ENCODE peak calls at places on chromosome 1, in seven cellular contexts. One of them, this sample, is unnamed.

GRCh38 chr1:1462318-1462966 is 9.1 kb upstream of the ATAD3B start:
- DNase-seq in endothelial cell of umbilical vein: no peak
- DNase-seq in RWPE2: no peak
- DNase-seq in stomach: no peak
- DNase-seq in fibroblast of pulmonary artery: peak
- DNase-seq in fibroblast of lung: no peak
- DNase-seq in neural crest cell: no peak
- DNase-seq in this sample: peak

GRCh38 chr1:231507476-231508355 is 20.8 kb upstream of the TSNAX start:
- DNase-seq in stomach: no peak
- DNase-seq in fibroblast of lung: no peak
- DNase-seq in neural crest cell: no peak
- DNase-seq in fibroblast of pulmonary artery: no peak
- DNase-seq in RWPE2: no peak
- DNase-seq in endothelial cell of umbilical vein: no peak
- DNase-seq in this sample: no peak

GRCh38 chr1:19344372-19344810 is 32.3 kb downstream of the SLC66A1 start:
- DNase-seq in stomach: peak
- DNase-seq in RWPE2: no peak
- DNase-seq in fibroblast of lung: peak
- DNase-seq in neural crest cell: peak
- DNase-seq in fibroblast of pulmonary artery: peak
- DNase-seq in endothelial cell of umbilical vein: peak
- DNase-seq in this sample: peak

GRCh38 chr1:38025233-38025632 is 12.7 kb downstream of the UTP11 start:
- DNase-seq in stomach: no peak
- DNase-seq in fibroblast of pulmonary artery: no peak
- DNase-seq in endothelial cell of umbilical vein: no peak
- DNase-seq in neural crest cell: no peak
- DNase-seq in fibroblast of lung: no peak
- DNase-seq in RWPE2: no peak
- DNase-seq in this sample: no peak

GRCh38 chr1:209063816-209064664 is 519.5 kb upstream of the CAMK1G start:
- DNase-seq in fibroblast of pulmonary artery: no peak
- DNase-seq in RWPE2: no peak
- DNase-seq in fibroblast of lung: no peak
- DNase-seq in endothelial cell of umbilical vein: no peak
- DNase-seq in stomach: no peak
- DNase-seq in neural crest cell: no peak
- DNase-seq in this sample: no peak

GRCh38 chr1:160597705-160598104 is 18.4 kb upstream of the CD84 start:
- DNase-seq in fibroblast of lung: no peak
- DNase-seq in RWPE2: no peak
- DNase-seq in stomach: no peak
- DNase-seq in neural crest cell: no peak
- DNase-seq in endothelial cell of umbilical vein: no peak
- DNase-seq in fibroblast of pulmonary artery: no peak
- DNase-seq in this sample: no peak

GRCh38 chr1:62429581-62429980 is 7.3 kb upstream of the USP1 start:
- DNase-seq in endothelial cell of umbilical vein: no peak
- DNase-seq in RWPE2: no peak
- DNase-seq in fibroblast of lung: no peak
- DNase-seq in fibroblast of pulmonary artery: no peak
- DNase-seq in neural crest cell: no peak
- DNase-seq in stomach: no peak
- DNase-seq in this sample: no peak

GRCh38 chr1:17829579-17829978 is 74.4 kb downstream of the ACTL8 start:
- DNase-seq in fibroblast of lung: no peak
- DNase-seq in neural crest cell: no peak
- DNase-seq in fibroblast of pulmonary artery: no peak
- DNase-seq in RWPE2: no peak
- DNase-seq in stomach: no peak
- DNase-seq in endothelial cell of umbilical vein: no peak
- DNase-seq in this sample: no peak

GRCh38 chr1:176829261-176829976 is 335.1 kb downstream of the ASTN1 start:
- DNase-seq in fibroblast of lung: no peak
- DNase-seq in fibroblast of pulmonary artery: no peak
- DNase-seq in RWPE2: no peak
- DNase-seq in neural crest cell: no peak
- DNase-seq in stomach: no peak
- DNase-seq in endothelial cell of umbilical vein: no peak
- DNase-seq in this sample: no peak

GRCh38 chr1:84361796-84362195 is 36.5 kb upstream of the DNASE2B start:
- DNase-seq in RWPE2: no peak
- DNase-seq in fibroblast of pulmonary artery: no peak
- DNase-seq in neural crest cell: no peak
- DNase-seq in stomach: no peak
- DNase-seq in fibroblast of lung: no peak
- DNase-seq in endothelial cell of umbilical vein: no peak
- DNase-seq in this sample: no peak

GRCh38 chr1:190949932-190950331 is 472.3 kb upstream of the BRINP3 start:
- DNase-seq in stomach: no peak
- DNase-seq in endothelial cell of umbilical vein: no peak
- DNase-seq in fibroblast of pulmonary artery: peak
- DNase-seq in neural crest cell: no peak
- DNase-seq in fibroblast of lung: peak
- DNase-seq in RWPE2: no peak
- DNase-seq in this sample: no peak

GRCh38 chr1:29668761-29669487 is 432.6 kb downstream of the PTPRU start:
- DNase-seq in neural crest cell: no peak
- DNase-seq in fibroblast of lung: no peak
- DNase-seq in stomach: no peak
- DNase-seq in endothelial cell of umbilical vein: no peak
- DNase-seq in fibroblast of pulmonary artery: no peak
- DNase-seq in RWPE2: no peak
- DNase-seq in this sample: no peak

GRCh38 chr1:181604482-181604881 is 121.2 kb downstream of the CACNA1E start:
- DNase-seq in fibroblast of lung: no peak
- DNase-seq in endothelial cell of umbilical vein: no peak
- DNase-seq in stomach: no peak
- DNase-seq in RWPE2: no peak
- DNase-seq in neural crest cell: no peak
- DNase-seq in fibroblast of pulmonary artery: no peak
- DNase-seq in this sample: no peak

GRCh38 chr1:211541715-211542477 is 37.1 kb downstream of the SLC30A1 start:
- DNase-seq in neural crest cell: no peak
- DNase-seq in stomach: peak
- DNase-seq in fibroblast of lung: peak
- DNase-seq in endothelial cell of umbilical vein: peak
- DNase-seq in RWPE2: no peak
- DNase-seq in fibroblast of pulmonary artery: peak
- DNase-seq in this sample: no peak

GRCh38 chr1:2441746-2442145 is 29.4 kb upstream of the PEX10 start:
- DNase-seq in fibroblast of lung: no peak
- DNase-seq in RWPE2: no peak
- DNase-seq in neural crest cell: no peak
- DNase-seq in stomach: no peak
- DNase-seq in endothelial cell of umbilical vein: no peak
- DNase-seq in fibroblast of pulmonary artery: no peak
- DNase-seq in this sample: no peak

GRCh38 chr1:44417351-44418021 is 12.4 kb downstream of the RNF220 start:
- DNase-seq in endothelial cell of umbilical vein: peak
- DNase-seq in RWPE2: no peak
- DNase-seq in neural crest cell: peak
- DNase-seq in fibroblast of lung: no peak
- DNase-seq in fibroblast of pulmonary artery: peak
- DNase-seq in stomach: peak
- DNase-seq in this sample: peak

GRCh38 chr1:34175737-34176136 is 970 bp upstream of the C1orf94 start:
- DNase-seq in fibroblast of lung: no peak
- DNase-seq in stomach: no peak
- DNase-seq in endothelial cell of umbilical vein: no peak
- DNase-seq in RWPE2: no peak
- DNase-seq in fibroblast of pulmonary artery: no peak
- DNase-seq in neural crest cell: no peak
- DNase-seq in this sample: no peak

GRCh38 chr1:91817506-91817905 is 68.4 kb downstream of the TGFBR3 start:
- DNase-seq in endothelial cell of umbilical vein: no peak
- DNase-seq in stomach: no peak
- DNase-seq in fibroblast of lung: no peak
- DNase-seq in neural crest cell: no peak
- DNase-seq in fibroblast of pulmonary artery: no peak
- DNase-seq in RWPE2: no peak
- DNase-seq in this sample: no peak

GRCh38 chr1:90127288-90127953 is 132.5 kb downstream of the ZNF326 start:
- DNase-seq in stomach: no peak
- DNase-seq in endothelial cell of umbilical vein: no peak
- DNase-seq in fibroblast of pulmonary artery: no peak
- DNase-seq in fibroblast of lung: no peak
- DNase-seq in neural crest cell: no peak
- DNase-seq in RWPE2: no peak
- DNase-seq in this sample: no peak

GRCh38 chr1:181789395-181789794 is 272.1 kb downstream of the ZNF648 start:
- DNase-seq in RWPE2: no peak
- DNase-seq in fibroblast of pulmonary artery: no peak
- DNase-seq in fibroblast of lung: no peak
- DNase-seq in stomach: no peak
- DNase-seq in neural crest cell: no peak
- DNase-seq in endothelial cell of umbilical vein: no peak
- DNase-seq in this sample: no peak

DNA sequence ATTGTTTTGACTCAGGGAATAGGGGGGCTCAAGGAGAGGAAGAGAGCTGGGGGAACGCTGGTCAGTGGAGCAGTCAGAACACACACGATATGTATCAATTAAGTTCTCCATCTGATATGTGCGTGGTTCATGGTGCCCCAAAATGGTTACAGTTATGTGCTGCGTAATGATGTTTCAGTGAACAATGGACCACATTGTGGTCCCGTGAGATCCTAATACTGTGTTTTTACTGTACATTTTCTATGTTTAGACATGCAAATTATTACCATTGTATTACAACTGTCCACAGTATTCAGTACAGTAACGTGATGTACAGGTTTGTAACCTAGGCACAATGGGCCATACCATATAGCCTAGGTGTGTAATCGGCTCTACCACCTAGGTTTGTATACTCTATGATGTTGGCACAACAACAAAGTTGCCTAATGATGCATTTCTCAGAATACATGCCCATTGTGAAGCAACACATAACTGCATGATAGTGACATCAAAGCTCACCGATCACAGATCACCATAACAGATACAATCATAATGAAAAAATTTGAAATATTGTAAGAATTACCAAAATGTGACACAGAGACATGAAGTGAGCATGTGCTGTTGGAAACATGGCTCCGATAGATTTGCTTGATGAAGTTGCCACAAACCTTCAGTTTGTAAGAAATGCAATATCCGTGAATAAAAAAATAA is 14.7 kb upstream of the TMEM54 start:
- DNase-seq in neural crest cell: no peak
- DNase-seq in stomach: no peak
- DNase-seq in fibroblast of lung: no peak
- DNase-seq in endothelial cell of umbilical vein: no peak
- DNase-seq in fibroblast of pulmonary artery: no peak
- DNase-seq in RWPE2: no peak
- DNase-seq in this sample: no peak
- TF ChIP-seq CTCF in neural crest cell: no peak
- TF ChIP-seq CTCF in stomach: no peak
- TF ChIP-seq CTCF in fibroblast of lung: no peak
- TF ChIP-seq CTCF in endothelial cell of umbilical vein: no peak
- TF ChIP-seq CTCF in fibroblast of pulmonary artery: no peak
- TF ChIP-seq CTCF in RWPE2: no peak
- TF ChIP-seq CTCF in this sample: no peak

GRCh38 chr1:154186177-154186576 is 5.7 kb downstream of the TPM3 start:
- DNase-seq in stomach: peak
- DNase-seq in neural crest cell: peak
- DNase-seq in fibroblast of lung: peak
- DNase-seq in fibroblast of pulmonary artery: peak
- DNase-seq in RWPE2: no peak
- DNase-seq in endothelial cell of umbilical vein: peak
- DNase-seq in this sample: peak
- TF ChIP-seq CTCF in stomach: peak
- TF ChIP-seq CTCF in neural crest cell: peak
- TF ChIP-seq CTCF in fibroblast of lung: peak
- TF ChIP-seq CTCF in fibroblast of pulmonary artery: peak
- TF ChIP-seq CTCF in RWPE2: peak
- TF ChIP-seq CTCF in endothelial cell of umbilical vein: peak
- TF ChIP-seq CTCF in this sample: peak

GRCh38 chr1:99988210-99988765 is 18.5 kb downstream of the SLC35A3 start:
- DNase-seq in endothelial cell of umbilical vein: no peak
- DNase-seq in neural crest cell: no peak
- DNase-seq in fibroblast of pulmonary artery: no peak
- DNase-seq in stomach: no peak
- DNase-seq in fibroblast of lung: no peak
- DNase-seq in RWPE2: no peak
- DNase-seq in this sample: no peak

GRCh38 chr1:99994496-99994895 is 24.7 kb downstream of the SLC35A3 start:
- DNase-seq in neural crest cell: no peak
- DNase-seq in RWPE2: no peak
- DNase-seq in stomach: no peak
- DNase-seq in endothelial cell of umbilical vein: no peak
- DNase-seq in fibroblast of pulmonary artery: peak
- DNase-seq in fibroblast of lung: no peak
- DNase-seq in this sample: no peak

GRCh38 chr1:99993468-99993845 is 23.7 kb downstream of the SLC35A3 start:
- DNase-seq in RWPE2: no peak
- DNase-seq in fibroblast of lung: no peak
- DNase-seq in fibroblast of pulmonary artery: no peak
- DNase-seq in neural crest cell: no peak
- DNase-seq in endothelial cell of umbilical vein: no peak
- DNase-seq in stomach: no peak
- DNase-seq in this sample: no peak

GRCh38 chr1:99992760-99993467 is 23.1 kb downstream of the SLC35A3 start:
- DNase-seq in fibroblast of lung: no peak
- DNase-seq in endothelial cell of umbilical vein: no peak
- DNase-seq in RWPE2: no peak
- DNase-seq in neural crest cell: no peak
- DNase-seq in fibroblast of pulmonary artery: no peak
- DNase-seq in stomach: no peak
- DNase-seq in this sample: no peak

GRCh38 chr1:99992044-99992722 is 22.4 kb downstream of the SLC35A3 start:
- DNase-seq in RWPE2: no peak
- DNase-seq in fibroblast of pulmonary artery: no peak
- DNase-seq in stomach: no peak
- DNase-seq in fibroblast of lung: no peak
- DNase-seq in endothelial cell of umbilical vein: no peak
- DNase-seq in neural crest cell: no peak
- DNase-seq in this sample: no peak
- TF ChIP-seq CTCF in RWPE2: no peak
- TF ChIP-seq CTCF in fibroblast of pulmonary artery: no peak
- TF ChIP-seq CTCF in stomach: no peak
- TF ChIP-seq CTCF in fibroblast of lung: no peak
- TF ChIP-seq CTCF in endothelial cell of umbilical vein: no peak
- TF ChIP-seq CTCF in neural crest cell: no peak
- TF ChIP-seq CTCF in this sample: no peak

DNA sequence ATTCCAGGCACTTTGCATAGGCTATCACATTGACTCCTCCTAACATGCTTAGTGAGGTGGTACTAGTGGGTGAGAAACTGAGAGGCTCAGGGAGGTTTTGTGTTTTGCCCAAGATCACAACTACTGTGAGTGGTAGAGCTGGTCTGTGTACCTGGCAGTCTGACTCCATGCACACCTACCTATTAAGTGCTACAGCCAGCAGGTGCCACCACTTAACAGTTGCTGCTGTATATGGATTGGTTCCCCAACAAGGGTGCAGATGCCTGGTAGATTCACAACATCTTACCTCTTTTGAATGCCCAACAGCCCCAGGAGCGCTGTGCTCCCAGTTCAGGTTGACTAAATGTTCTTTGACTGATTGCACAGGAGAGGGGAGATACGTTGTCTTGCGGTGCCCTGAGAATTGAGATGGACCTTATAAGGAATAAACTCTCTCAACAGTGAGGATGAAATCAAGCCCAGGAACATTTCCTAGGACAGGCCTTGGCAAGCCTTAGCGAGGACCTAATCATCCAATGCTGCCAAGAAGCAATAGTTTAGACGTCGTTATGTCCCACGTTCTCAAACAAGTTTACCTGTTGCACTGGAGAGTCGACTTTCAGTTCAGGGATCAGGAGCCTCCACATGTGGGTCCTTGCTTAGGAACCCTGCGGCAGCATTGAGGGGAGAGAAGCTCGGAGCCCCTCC is 78.9 kb upstream of the F3 start:
- DNase-seq in fibroblast of lung: no peak
- DNase-seq in stomach: no peak
- DNase-seq in RWPE2: no peak
- DNase-seq in endothelial cell of umbilical vein: no peak
- DNase-seq in neural crest cell: no peak
- DNase-seq in fibroblast of pulmonary artery: no peak
- DNase-seq in this sample: no peak
- TF ChIP-seq CTCF in fibroblast of lung: no peak
- TF ChIP-seq CTCF in stomach: no peak
- TF ChIP-seq CTCF in RWPE2: peak
- TF ChIP-seq CTCF in endothelial cell of umbilical vein: no peak
- TF ChIP-seq CTCF in neural crest cell: no peak
- TF ChIP-seq CTCF in fibroblast of pulmonary artery: no peak
- TF ChIP-seq CTCF in this sample: no peak

This sample was measured in lower lobe of right lung.